ENCODE peak calls at places on chromosomes 13 and 19, in four cellular contexts. F, X, C and G are unnamed samples.

GRCh38 chr13:45398862-45399261 is 19.3 kb downstream of the SLC25A30 start:
- DNase-seq in F (no peak), X (no peak), C (no peak), G (no peak)

GRCh38 chr19:8304841-8305621 is 3.1 kb downstream of the CD320 start:
- DNase-seq in F (no peak), X (peak), C (peak), G (no peak)

GRCh38 chr19:46491975-46492682 is 3.5 kb downstream of the PNMA8B start:
- DNase-seq in F (no peak), X (no peak), C (no peak), G (no peak)

GRCh38 chr13:23469901-23470525 is 36.5 kb upstream of the SACS start:
- DNase-seq in F (peak), X (no peak), C (no peak), G (no peak)

GRCh38 chr19:35031072-35031881 is 1.0 kb downstream of the SCN1B start:
- DNase-seq in F (peak), X (no peak), C (no peak), G (no peak)

GRCh38 chr13:76954568-76954967 is 6.3 kb downstream of the ACOD1 start:
- DNase-seq in F (no peak), X (no peak), C (no peak), G (no peak)

GRCh38 chr13:42740753-42741152 is 40.6 kb upstream of the FAM216B start:
- DNase-seq in F (no peak), X (no peak), C (no peak), G (no peak)

GRCh38 chr13:45042539-45042938 is 53.2 kb downstream of the GPALPP1 start:
- DNase-seq in F (no peak), X (no peak), C (no peak), G (no peak)

GRCh38 chr13:32587014-32587773 is 942 bp downstream of the PDS5B start:
- DNase-seq in F (peak), X (peak), C (peak), G (no peak)

GRCh38 chr19:768424-768823 is 17.5 kb downstream of the MISP start:
- DNase-seq in F (peak), X (no peak), C (no peak), G (no peak)

GRCh38 chr13:80556291-80556690 is 215.4 kb upstream of the SPRY2 start:
- DNase-seq in F (no peak), X (no peak), C (no peak), G (no peak)

GRCh38 chr19:9075064-9075964 is 11.5 kb upstream of the OR1M1 start:
- DNase-seq in F (peak), X (no peak), C (peak), G (peak)

GRCh38 chr13:64723735-64724134 is 2506.4 kb downstream of the PCDH9 start:
- DNase-seq in F (peak), X (no peak), C (no peak), G (no peak)

GRCh38 chr19:58067240-58067912 is 8.3 kb downstream of the ZNF135 start:
- DNase-seq in F (no peak), X (no peak), C (no peak), G (no peak)